ENCODE peak calls at places on chromosomes 4 and X, in four cellular contexts. Q is upper lobe of left lung, P is sigmoid colon, M is A549. Y is an unnamed sample.

GRCh38 chrX:139967300-139967699 is 2.0 kb upstream of the CXorf66 start:
- DNase-seq in Q (no peak), P (no peak), M (peak; percentile 32), Y (no peak)

GRCh38 chrX:86295293-86295692 is 147.0 kb downstream of the DACH2 start:
- DNase-seq in Q (no peak), P (no peak), M (no peak), Y (no peak)

GRCh38 chrX:123590842-123591491 is 141.9 kb downstream of the THOC2 start:
- DNase-seq in Q (no peak), P (no peak), M (peak; percentile 11), Y (no peak)

GRCh38 chr4:73914071-73914470 is 44.9 kb downstream of the CXCL1 start:
- DNase-seq in Q (no peak), P (no peak), M (no peak), Y (no peak)

GRCh38 chr4:172850838-172851237 is 317.8 kb upstream of the GALNT7 start:
- DNase-seq in Q (no peak), P (no peak), M (peak; percentile 59), Y (no peak)

GRCh38 chr4:16270654-16271328 is 44.5 kb upstream of the TAPT1 start:
- DNase-seq in Q (no peak), P (no peak), M (peak; percentile 4), Y (no peak)

GRCh38 chr4:12926189-12927066 is 557.7 kb downstream of the RAB28 start:
- DNase-seq in Q (no peak), P (no peak), M (no peak), Y (no peak)

GRCh38 chrX:18119856-18120255 is 100.8 kb downstream of the BEND2 start:
- DNase-seq in Q (no peak), P (no peak), M (peak; percentile 4), Y (no peak)

GRCh38 chr4:80235451-80235850 is 31.0 kb upstream of the FGF5 start:
- DNase-seq in Q (no peak), P (no peak), M (peak; percentile 10), Y (no peak)

GRCh38 chrX:55004231-55004630 is 4.1 kb downstream of the APEX2 start:
- DNase-seq in Q (no peak), P (no peak), M (no peak), Y (no peak)

GRCh38 chrX:2231570-2232192 is 269.1 kb downstream of the DHRSX start:
- DNase-seq in Q (no peak), P (no peak), M (no peak), Y (no peak)

GRCh38 chr4:121989715-121990114 is 37.9 kb upstream of the TRPC3 start:
- DNase-seq in Q (no peak), P (no peak), M (no peak), Y (no peak)

GRCh38 chr4:183383606-183384005 is 60.8 kb upstream of the CDKN2AIP start:
- DNase-seq in Q (peak; percentile 54), P (peak; percentile 37), M (no peak), Y (no peak)
- H3K9me3 ChIP-seq in Q (no peaks in the 10 kb centered on the region), P (peaks cover under 1% of the 10 kb centered on the region), M (no peaks in the 10 kb centered on the region), Y (peaks cover 23% of the 10 kb centered on the region)

GRCh38 chr4:47531241-47531953 is 46.3 kb downstream of the ATP10D start:
- DNase-seq in Q (no peak), P (no peak), M (peak; percentile 24), Y (no peak)
- TF ChIP-seq EP300 in Q (no peak), P (no peak), M (no peak), Y (no peak)

GRCh38 chr4:114562176-114562904 is 36.3 kb upstream of the UGT8 start:
- DNase-seq in Q (no peak), P (no peak), M (no peak), Y (no peak)

GRCh38 chr4:114563536-114564315 is 34.9 kb upstream of the UGT8 start:
- DNase-seq in Q (no peak), P (no peak), M (no peak), Y (no peak)

GRCh38 chr4:114558446-114559020 is 40.1 kb upstream of the UGT8 start:
- DNase-seq in Q (no peak), P (no peak), M (no peak), Y (no peak)

DNA sequence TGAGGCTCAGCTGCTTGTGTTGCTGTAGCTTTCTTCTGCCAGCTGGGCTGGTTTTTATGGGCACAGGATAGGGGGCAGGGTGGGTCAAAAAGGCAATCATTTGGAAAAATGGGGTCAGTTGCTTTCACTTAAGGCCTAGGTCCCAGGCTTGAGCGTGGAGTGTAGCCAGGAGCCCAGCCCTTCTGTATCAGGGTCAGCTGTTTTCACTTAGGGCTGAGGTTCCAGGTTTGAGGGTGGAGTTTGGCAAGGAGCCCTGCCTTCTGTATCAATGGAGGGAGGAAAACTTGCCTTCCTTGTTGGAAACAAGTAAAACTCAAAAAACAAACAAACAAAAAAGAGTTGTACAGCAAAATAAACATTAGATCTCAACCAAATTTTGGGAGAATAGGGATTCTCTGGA is 37.0 kb upstream of the UGT8 start:
- DNase-seq in Q (no peak), P (no peak), M (no peak), Y (no peak)
- H3K9me3 ChIP-seq in Q (no peaks in the 10 kb centered on the region), P (no peaks in the 10 kb centered on the region), M (no peaks in the 10 kb centered on the region), Y (no peaks in the 10 kb centered on the region)

GRCh38 chr4:176789955-176790354 is 2.8 kb downstream of the VEGFC start:
- DNase-seq in Q (no peak), P (no peak), M (peak; percentile 70), Y (no peak)
- TF ChIP-seq EP300 in Q (no peak), P (no peak), M (no peak), Y (no peak)

GRCh38 chrX:68751372-68751771 is 77.4 kb upstream of the EFNB1 start:
- DNase-seq in Q (no peak), P (no peak), M (no peak), Y (no peak)
- H3K9me3 ChIP-seq in Q (no peaks in the 10 kb centered on the region), P (no peaks in the 10 kb centered on the region), M (no peaks in the 10 kb centered on the region), Y (no peaks in the 10 kb centered on the region)

GRCh38 chrX:9928083-9928482 is 39.1 kb upstream of the CLDN34 start:
- DNase-seq in Q (no peak), P (no peak), M (no peak), Y (no peak)
- TF ChIP-seq EP300 in Q (no peak), P (no peak), M (no peak), Y (no peak)

DNA sequence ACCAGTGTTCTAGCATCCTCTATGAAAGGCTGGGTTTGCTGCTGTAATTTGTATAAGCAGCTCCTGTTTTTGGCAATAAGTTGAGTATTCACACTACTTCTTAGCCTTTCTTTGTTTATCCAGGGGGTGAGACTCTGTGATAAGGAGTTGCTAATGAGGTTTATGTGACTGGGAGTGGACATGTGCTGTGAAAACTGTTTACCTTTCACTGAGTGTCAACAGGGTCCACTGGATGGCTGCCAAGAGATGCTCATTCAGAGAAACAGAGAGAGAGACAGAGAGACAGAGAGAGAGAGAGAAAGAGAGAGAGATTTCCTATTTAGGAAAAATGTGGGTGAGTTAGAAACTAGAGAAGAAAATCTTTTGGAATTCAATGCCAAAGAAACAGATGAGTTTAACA is 233.9 kb downstream of the CHIC2 start:
- DNase-seq in Q (no peak), P (no peak), M (no peak), Y (no peak)
- H3K9me3 ChIP-seq in Q (no peaks in the 10 kb centered on the region), P (peaks cover 2% of the 10 kb centered on the region), M (peaks cover 12% of the 10 kb centered on the region), Y (no peaks in the 10 kb centered on the region)

GRCh38 chr4:29632199-29632598 is 1088.0 kb upstream of the PCDH7 start:
- DNase-seq in Q (no peak), P (no peak), M (no peak), Y (no peak)
- TF ChIP-seq EP300 in Q (no peak), P (no peak), M (no peak), Y (no peak)

GRCh38 chr4:26815686-26816085 is 45.0 kb upstream of the STIM2 start:
- DNase-seq in Q (no peak), P (no peak), M (no peak), Y (no peak)
- H3K9me3 ChIP-seq in Q (no peaks in the 10 kb centered on the region), P (no peaks in the 10 kb centered on the region), M (no peaks in the 10 kb centered on the region), Y (no peaks in the 10 kb centered on the region)

GRCh38 chr4:158671915-158672806 is at the start of gene ETFDH:
- DNase-seq in Q (peak; percentile 99), P (peak; percentile 100), M (peak; percentile 99), Y (peak; percentile 98)
- TF ChIP-seq EP300 in Q (no peak), P (peak; percentile 82), M (no peak), Y (peak; percentile 97)

Y was measured in tibial nerve.